ENCODE peak calls at places on chromosome 20, in seven cellular contexts. Q is mucosa of descending colon; I is CD4-positive, CD25-positive, alpha-beta regulatory T cell; F is body of pancreas; D is right cardiac atrium; R is heart left ventricle; L is SJSA1. H is an unnamed sample.

GRCh38 chr20:1934162-1934561 is 39.0 kb downstream of the SIRPA start:
- DNase-seq in L (no peak), Q (no peak), R (no peak), D (no peak), F (no peak), I (no peak), H (no peak)

GRCh38 chr20:40481743-40482458 is 207.1 kb downstream of the MAFB start:
- DNase-seq in I (no peak), F (no peak), D (no peak), L (no peak), R (no peak), Q (no peak), H (no peak)

GRCh38 chr20:2130062-2130591 is 28.5 kb downstream of the STK35 start:
- DNase-seq in F (no peak), R (no peak), I (no peak), L (no peak), D (no peak), Q (no peak), H (no peak)

GRCh38 chr20:33640287-33640686 is 21.8 kb upstream of the C20orf144 start:
- DNase-seq in R (no peak), L (no peak), D (no peak), Q (no peak), I (no peak), F (no peak), H (no peak)

GRCh38 chr20:14879020-14879697 is 541.7 kb upstream of the FLRT3 start:
- DNase-seq in I (no peak), R (no peak), L (no peak), Q (no peak), F (no peak), D (no peak), H (no peak)

GRCh38 chr20:63846128-63846771 is 15.0 kb upstream of the ABHD16B start:
- DNase-seq in F (no peak), R (peak; percentile 85), Q (no peak), I (no peak), D (peak; percentile 88), L (no peak), H (no peak)

GRCh38 chr20:26167499-26167898 is 470.8 kb upstream of the ZNF337 start:
- DNase-seq in R (no peak), I (no peak), F (no peak), L (no peak), Q (no peak), D (no peak), H (no peak)

GRCh38 chr20:33359399-33360261 is 41.7 kb downstream of the CDK5RAP1 start:
- DNase-seq in I (no peak), L (no peak), R (no peak), Q (no peak), F (no peak), D (no peak), H (no peak)

GRCh38 chr20:5714261-5715041 is 35.8 kb upstream of the SHLD1 start:
- DNase-seq in F (no peak), I (peak; percentile 77), Q (no peak), R (peak; percentile 27), L (no peak), D (no peak), H (peak; percentile 97)

GRCh38 chr20:5510446-5510845 is 193.7 kb upstream of the PROKR2 start:
- DNase-seq in R (no peak), F (no peak), L (no peak), D (no peak), Q (no peak), I (no peak), H (no peak)

GRCh38 chr20:38931984-38932383 is 5.8 kb downstream of the FAM83D start:
- DNase-seq in I (no peak), F (no peak), Q (no peak), R (no peak), D (no peak), L (no peak), H (no peak)

GRCh38 chr20:8242827-8243764 is 111.0 kb downstream of the PLCB1 start:
- DNase-seq in F (no peak), I (no peak), D (no peak), Q (no peak), R (no peak), L (no peak), H (no peak)

GRCh38 chr20:33110147-33110825 is 30.8 kb downstream of the BPIFB4 start:
- DNase-seq in D (no peak), F (no peak), R (no peak), I (no peak), Q (no peak), L (no peak), H (no peak)

GRCh38 chr20:57936636-57937310 is 227.0 kb upstream of the PMEPA1 start:
- DNase-seq in I (no peak), F (no peak), Q (no peak), R (no peak), D (no peak), L (no peak), H (no peak)

GRCh38 chr20:23156842-23157423 is 70.8 kb upstream of the CD93 start:
- DNase-seq in F (no peak), I (no peak), D (peak; percentile 51), Q (no peak), L (no peak), R (no peak), H (no peak)

GRCh38 chr20:37414133-37414532 is 68.2 kb downstream of the SRC start:
- DNase-seq in F (no peak), L (no peak), R (no peak), I (no peak), D (no peak), Q (no peak), H (no peak)

GRCh38 chr20:2165871-2166270 is 64.2 kb downstream of the STK35 start:
- DNase-seq in L (no peak), D (no peak), Q (no peak), F (no peak), I (no peak), R (no peak), H (no peak)

GRCh38 chr20:34528921-34529297 is 12.7 kb downstream of the DYNLRB1 start:
- DNase-seq in F (no peak), D (peak; percentile 77), L (peak; percentile 50), Q (peak; percentile 47), I (no peak), R (peak; percentile 47), H (no peak)

GRCh38 chr20:11851646-11852045 is 66.0 kb upstream of the BTBD3 start:
- DNase-seq in I (no peak), Q (no peak), F (no peak), R (no peak), L (no peak), D (no peak), H (no peak)

GRCh38 chr20:38209054-38209675 is 44.1 kb upstream of the TGM2 start:
- DNase-seq in F (no peak), R (peak; percentile 79), D (peak; percentile 89), I (no peak), Q (no peak), L (no peak), H (no peak)

GRCh38 chr20:23637282-23638221 is at the start of gene CST3:
- DNase-seq in R (peak; percentile 93), I (no peak), L (peak; percentile 95), F (peak; percentile 86), D (peak; percentile 97), Q (peak; percentile 93), H (no peak)

GRCh38 chr20:35252037-35252461 is 25.6 kb downstream of the MMP24 start:
- DNase-seq in L (no peak), Q (no peak), F (no peak), D (no peak), I (no peak), R (no peak), H (peak; percentile 63)

GRCh38 chr20:6671829-6672228 is 95.7 kb upstream of the BMP2 start:
- DNase-seq in I (no peak), Q (no peak), L (no peak), F (no peak), R (no peak), D (no peak), H (no peak)

GRCh38 chr20:11118802-11119380 is 445.1 kb upstream of the JAG1 start:
- DNase-seq in R (no peak), D (no peak), I (no peak), Q (no peak), L (no peak), F (no peak), H (no peak)

GRCh38 chr20:6802227-6802626 is 34.7 kb downstream of the BMP2 start:
- DNase-seq in Q (no peak), R (no peak), D (no peak), L (no peak), F (no peak), I (no peak), H (no peak)

GRCh38 chr20:32155017-32155965 is 45.8 kb downstream of the TM9SF4 start:
- DNase-seq in R (peak; percentile 84), D (peak; percentile 94), L (peak; percentile 85), Q (peak; percentile 61), I (no peak), F (peak; percentile 59), H (no peak)

GRCh38 chr20:64233725-64234124 is 21.8 kb upstream of the PCMTD2 start:
- DNase-seq in Q (no peak), L (no peak), F (peak; percentile 54), R (peak; percentile 83), D (peak; percentile 85), I (no peak), H (no peak)

GRCh38 chr20:40632346-40632976 is 56.6 kb downstream of the MAFB start:
- DNase-seq in Q (no peak), D (no peak), L (peak; percentile 8), F (no peak), R (no peak), I (no peak), H (no peak)

GRCh38 chr20:44785768-44786167 is 24.6 kb downstream of the RIMS4 start:
- DNase-seq in D (no peak), I (no peak), L (no peak), Q (no peak), F (no peak), R (no peak), H (no peak)

GRCh38 chr20:30816182-30816645 is 441.2 kb upstream of the DEFB115 start:
- DNase-seq in I (no peak), Q (no peak), F (no peak), R (peak; percentile 37), L (no peak), D (peak; percentile 70), H (no peak)
- H3K4me3 ChIP-seq in I (no peak overlapping the region), Q (no peak overlapping the region), F (no peak overlapping the region), R (peak overlapping the region; percentile 25), L (no peak overlapping the region), D (no peak overlapping the region), H (no peak overlapping the region)

GRCh38 chr20:47351643-47352331 is 4.7 kb downstream of the ZMYND8 start:
- DNase-seq in L (no peak), Q (peak; percentile 29), D (no peak), F (no peak), R (no peak), I (no peak), H (no peak)
- H3K4me1 ChIP-seq in L (peaks cover 87% of the 10 kb centered on the region), Q (peaks cover 68% of the 10 kb centered on the region), D (peaks cover 33% of the 10 kb centered on the region), F (peaks cover 97% of the 10 kb centered on the region), R (peaks cover 65% of the 10 kb centered on the region), I (peaks cover 83% of the 10 kb centered on the region), H (peaks cover 95% of the 10 kb centered on the region)

GRCh38 chr20:50308513-50309279 is 118.1 kb downstream of the CEBPB start:
- DNase-seq in F (peak; percentile 59), Q (peak; percentile 67), D (peak; percentile 97), R (peak; percentile 92), I (no peak), L (peak; percentile 92), H (no peak)
- H3K4me3 ChIP-seq in F (no peak overlapping the region), Q (no peak overlapping the region), D (no peak overlapping the region), R (peak overlapping the region; percentile 17), I (no peak overlapping the region), L (peak overlapping the region; percentile 23), H (no peak overlapping the region)

GRCh38 chr20:25136643-25137559 is 55.0 kb upstream of the VSX1 start:
- DNase-seq in L (peak; percentile 98), D (peak; percentile 92), F (peak; percentile 62), I (no peak), R (peak; percentile 71), Q (peak; percentile 38), H (no peak)
- H3K4me1 ChIP-seq in L (peaks cover 33% of the 10 kb centered on the region), D (peaks cover 2% of the 10 kb centered on the region), F (peaks cover 22% of the 10 kb centered on the region), I (no peaks in the 10 kb centered on the region), R (no peaks in the 10 kb centered on the region), Q (no peaks in the 10 kb centered on the region), H (no peaks in the 10 kb centered on the region)

H was measured in CD4-positive, alpha-beta memory T cell.